ENCODE peak calls at places on chromosomes 16 and 17, in four cellular contexts. D, H, P and X are unnamed samples.
A peak's percentile ranks its signal among the peaks of the same experiment; 100 is the strongest.

GRCh38 chr16:67349172-67349571 is 22.6 kb downstream of the LRRC36 start:
- DNase-seq in D (peak; percentile 58), H (no peak), P (peak; percentile 29), X (peak; percentile 25)

GRCh38 chr17:63946440-63947363 is 14.6 kb upstream of the CD79B start:
- DNase-seq in D (peak; percentile 6), H (peak; percentile 88), P (peak; percentile 47), X (peak; percentile 52)

GRCh38 chr16:81634380-81635121 is 144.5 kb upstream of the PLCG2 start:
- DNase-seq in D (no peak), H (no peak), P (no peak), X (no peak)

GRCh38 chr17:8001976-8002645 is at the start of gene GUCY2D:
- DNase-seq in D (no peak), H (no peak), P (no peak), X (no peak)

GRCh38 chr17:78391843-78392242 is 13.4 kb downstream of the PGS1 start:
- DNase-seq in D (peak; percentile 80), H (peak; percentile 74), P (no peak), X (peak; percentile 64)

GRCh38 chr17:74859439-74860228 is at the start of gene GRIN2C:
- DNase-seq in D (no peak), H (no peak), P (peak; percentile 39), X (no peak)

GRCh38 chr17:77471984-77472836 is 331.4 kb downstream of the SEC14L1 start:
- DNase-seq in D (peak; percentile 64), H (no peak), P (peak; percentile 98), X (peak; percentile 76)

GRCh38 chr17:32810690-32811089 is 66.2 kb downstream of the MYO1D start:
- DNase-seq in D (no peak), H (no peak), P (peak; percentile 12), X (no peak)

GRCh38 chr16:63287411-63287810 is 1251.2 kb upstream of the CDH8 start:
- DNase-seq in D (no peak), H (no peak), P (no peak), X (no peak)

GRCh38 chr16:50521246-50521900 is 26.8 kb upstream of the NKD1 start:
- DNase-seq in D (no peak), H (no peak), P (no peak), X (no peak)

GRCh38 chr17:75267403-75268232 is 3.4 kb downstream of the MIF4GD start:
- DNase-seq in D (no peak), H (no peak), P (no peak), X (no peak)

GRCh38 chr17:66283971-66284370 is 18.4 kb upstream of the PRKCA start:
- DNase-seq in D (no peak), H (no peak), P (no peak), X (no peak)

GRCh38 chr17:29617481-29618271 is 5.0 kb downstream of the CORO6 start:
- DNase-seq in D (peak; percentile 65), H (no peak), P (no peak), X (no peak)

GRCh38 chr16:1700246-1700645 is 5.7 kb upstream of the MAPK8IP3 start:
- DNase-seq in D (no peak), H (no peak), P (no peak), X (no peak)

GRCh38 chr17:51397361-51398127 is 137.2 kb downstream of the UTP18 start:
- DNase-seq in D (peak; percentile 80), H (peak; percentile 28), P (no peak), X (peak; percentile 43)

GRCh38 chr17:79811036-79811887 is 14.4 kb upstream of the CBX8 start:
- DNase-seq in D (no peak), H (peak; percentile 53), P (peak; percentile 83), X (no peak)

GRCh38 chr16:11992008-11992584 is 15.6 kb downstream of the SNX29 start:
- DNase-seq in D (no peak), H (no peak), P (no peak), X (no peak)